ENCODE peak calls at places on chromosomes 16 and 17, in five cellular contexts. J is neural progenitor cell, N is GM23338, V is SK-N-SH, A is MM.1S. S is an unnamed sample. For H3F3A, the result is how much of the 10 kb centered on the place peaks cover.

GRCh38 chr16:30119428-30119827 is 3.6 kb downstream of the MAPK3 start:
- DNase-seq in J (no peak), N (no peak), V (no peak), A (no peak), S (no peak)

GRCh38 chr17:48024149-48025039 is 13.2 kb downstream of the COPZ2 start:
- DNase-seq in J (peak), N (peak), V (no peak), A (peak), S (peak)

GRCh38 chr17:36674278-36674650 is 72.9 kb downstream of the MRM1 start:
- DNase-seq in J (no peak), N (no peak), V (no peak), A (no peak), S (no peak)

GRCh38 chr16:86585821-86586611 is 7.7 kb downstream of the FOXL1 start:
- DNase-seq in J (no peak), N (no peak), V (no peak), A (no peak), S (peak)

GRCh38 chr17:69588316-69588715 is 173.8 kb downstream of the MAP2K6 start:
- DNase-seq in J (no peak), N (no peak), V (no peak), A (no peak), S (no peak)

GRCh38 chr17:58756246-58757161 is 850 bp downstream of the PPM1E start:
- DNase-seq in J (peak), N (peak), V (peak), A (peak), S (no peak)

GRCh38 chr17:1362065-1362848 is 37.8 kb downstream of the YWHAE start:
- DNase-seq in J (no peak), N (no peak), V (no peak), A (no peak), S (no peak)

GRCh38 chr16:56199164-56199563 is 7.9 kb downstream of the GNAO1 start:
- DNase-seq in J (no peak), N (no peak), V (no peak), A (no peak), S (no peak)

GRCh38 chr17:16927641-16928321 is 44.1 kb downstream of the TNFRSF13B start:
- DNase-seq in J (no peak), N (no peak), V (no peak), A (no peak), S (no peak)

GRCh38 chr17:4950075-4950756 is 703 bp upstream of the ENO3 start:
- DNase-seq in J (peak), N (peak), V (peak), A (peak), S (peak)

GRCh38 chr16:56558024-56558747 is 6.7 kb upstream of the MT4 start:
- DNase-seq in J (no peak), N (no peak), V (peak), A (no peak), S (peak)

GRCh38 chr16:77223184-77223583 is 24.0 kb downstream of the SYCE1L start:
- DNase-seq in J (peak), N (peak), V (peak), A (no peak), S (peak)
- TF ChIP-seq CTCF in J (peak), N (peak), V (peak), A (peak), S (peak)

GRCh38 chr16:11966173-11966572 is 1.2 kb downstream of the TNFRSF17 start:
- DNase-seq in J (no peak), N (no peak), V (no peak), A (peak), S (no peak)

GRCh38 chr16:11968577-11968976 is 3.6 kb downstream of the TNFRSF17 start:
- DNase-seq in J (no peak), N (no peak), V (no peak), A (peak), S (no peak)

GRCh38 chr16:11963706-11964105 is 1.3 kb upstream of the TNFRSF17 start:
- DNase-seq in J (no peak), N (no peak), V (no peak), A (no peak), S (no peak)

GRCh38 chr16:11964761-11965539 is at the start of gene TNFRSF17:
- DNase-seq in J (no peak), N (no peak), V (no peak), A (peak), S (no peak)

DNA sequence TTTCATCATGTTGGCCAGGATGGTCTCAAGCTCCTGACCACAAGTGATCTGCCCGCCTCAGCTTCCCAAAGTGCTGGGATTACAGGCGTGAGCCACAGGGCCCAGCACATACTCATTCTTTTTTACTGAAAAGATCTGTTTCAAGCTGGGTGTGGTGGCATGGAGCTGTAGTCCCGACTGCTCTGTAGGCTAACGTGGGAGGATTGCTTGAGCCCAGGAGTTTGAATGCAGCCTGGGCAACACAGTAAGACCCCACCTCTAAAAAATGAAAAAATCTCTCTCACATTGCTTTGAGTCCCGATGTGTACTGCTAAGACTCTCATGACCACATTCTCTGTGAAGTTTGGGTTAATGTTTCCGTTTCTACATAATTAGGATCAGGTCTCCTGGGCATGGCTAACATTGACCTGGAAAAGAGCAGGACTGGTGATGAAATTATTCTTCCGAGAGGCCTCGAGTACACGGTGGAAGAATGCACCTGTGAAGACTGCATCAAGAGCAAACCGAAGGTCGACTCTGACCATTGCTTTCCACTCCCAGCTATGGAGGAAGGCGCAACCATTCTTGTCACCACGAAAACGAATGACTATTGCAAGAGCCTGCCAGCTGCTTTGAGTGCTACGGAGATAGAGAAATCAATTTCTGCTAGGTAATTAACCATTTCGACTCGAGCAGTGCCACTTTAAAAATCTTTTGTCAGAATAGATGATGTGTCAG is 2.3 kb downstream of the TNFRSF17 start:
- DNase-seq in J (no peak), N (no peak), V (no peak), A (peak), S (no peak)
- H3F3A ChIP-seq in J (under half), N (under half), V (under half), A (half or more), S (under half)

GRCh38 chr16:12341423-12341822 is 364.9 kb downstream of the SNX29 start:
- DNase-seq in J (no peak), N (no peak), V (no peak), A (no peak), S (peak)
- TF ChIP-seq EZH2phosphoT487 in J (no peak), N (no peak), V (no peak), A (no peak), S (no peak)

DNA sequence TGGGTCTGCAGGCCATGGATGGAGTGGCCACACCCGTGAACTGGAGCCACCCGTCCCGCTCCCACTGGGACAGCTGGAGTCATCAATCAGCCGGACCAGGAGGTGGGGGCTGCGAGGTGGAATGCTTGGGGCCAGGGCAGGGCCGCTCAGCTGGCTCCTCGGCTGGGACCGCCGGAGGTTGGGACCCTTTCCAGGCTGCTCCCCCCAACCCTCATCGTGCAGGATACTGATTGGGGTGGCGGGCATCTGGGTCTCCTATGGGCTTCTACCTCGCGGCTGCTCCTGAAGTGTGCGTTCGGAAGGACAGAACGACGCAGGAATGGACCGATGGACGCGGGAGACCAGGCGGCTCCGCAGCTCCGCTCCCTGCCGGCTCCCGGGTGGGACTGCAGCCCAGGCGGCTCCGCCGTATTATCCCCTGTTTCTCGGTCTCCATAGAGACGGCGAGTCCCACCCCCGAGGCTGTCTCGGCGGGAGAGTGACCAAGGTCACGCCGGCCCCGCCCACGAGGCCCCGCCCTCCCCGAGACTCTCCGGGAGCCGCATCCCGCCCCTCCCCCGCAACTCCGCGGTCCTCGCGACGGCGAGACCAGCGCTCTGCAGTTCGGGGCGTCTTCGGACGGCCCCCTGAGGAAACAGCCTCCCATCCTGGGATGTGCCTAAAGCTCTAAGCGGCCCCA is at the start of gene TPPP3:
- DNase-seq in J (peak), N (peak), V (peak), A (no peak), S (no peak)
- TF ChIP-seq CTCF in J (peak), N (peak), V (peak), A (no peak), S (no peak)

DNA sequence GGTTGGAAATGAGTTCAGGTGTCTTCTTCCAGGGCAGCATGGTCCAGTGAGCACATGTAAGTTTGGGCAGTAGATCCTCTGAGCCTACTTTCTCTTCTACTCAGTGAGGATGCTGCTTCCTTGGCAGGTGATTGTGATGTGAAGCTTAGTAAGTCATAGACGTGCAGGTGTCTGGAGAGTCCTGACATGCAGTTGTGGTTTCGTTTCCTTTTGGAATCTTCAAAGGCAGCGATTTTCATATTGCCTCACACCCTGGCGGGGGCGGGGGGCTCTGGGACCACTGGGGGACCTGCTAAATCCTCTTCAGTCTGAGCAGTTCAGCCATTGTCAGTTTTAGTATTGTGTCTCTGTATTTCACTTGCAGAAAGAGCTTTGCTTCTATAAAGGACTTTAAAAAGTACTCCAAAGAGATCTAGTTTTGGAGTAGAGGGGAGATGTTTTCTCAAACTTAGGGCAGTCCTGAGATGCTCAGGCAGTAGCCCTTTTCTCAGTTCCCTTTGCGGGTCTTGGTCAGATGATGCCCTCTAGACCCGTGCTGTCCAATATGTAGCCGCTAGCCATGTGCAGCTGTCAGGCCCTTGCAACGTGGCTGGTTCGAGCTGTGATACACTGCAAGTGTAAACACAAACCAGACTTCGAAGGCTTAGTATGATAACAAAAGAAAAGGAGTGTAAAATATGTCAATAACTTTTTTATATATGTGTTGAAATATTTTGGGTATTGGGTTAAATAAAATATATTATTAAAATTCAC is 4.0 kb upstream of the CDK5R1 start:
- DNase-seq in J (no peak), N (no peak), V (no peak), A (peak), S (no peak)
- H3F3A ChIP-seq in J (half or more), N (under half), V (under half), A (under half), S (under half)